ENCODE peak calls at places on chromosomes 7 and 10, in seven cellular contexts. U, S, Z, P, B, R and F are unnamed samples.

GRCh38 chr7:1567082-1567771 is 2.6 kb downstream of the PSMG3 start:
- DNase-seq in R (no peak), S (no peak), U (peak), Z (no peak), B (no peak), P (no peak), F (peak)

GRCh38 chr7:50221028-50221427 is 83.5 kb upstream of the IKZF1 start:
- DNase-seq in Z (no peak), R (no peak), S (no peak), B (no peak), U (no peak), P (no peak), F (no peak)

GRCh38 chr7:156475666-156476065 is 164.9 kb upstream of the RNF32 start:
- DNase-seq in B (no peak), R (no peak), S (no peak), Z (no peak), U (peak), P (no peak), F (no peak)

GRCh38 chr10:32941357-32941756 is 16.7 kb downstream of the ITGB1 start:
- DNase-seq in P (no peak), Z (no peak), U (peak), R (no peak), B (no peak), S (no peak), F (no peak)

GRCh38 chr10:119541046-119541445 is 1.5 kb downstream of the RGS10 start:
- DNase-seq in R (no peak), B (no peak), U (peak), P (no peak), Z (no peak), S (no peak), F (no peak)

GRCh38 chr7:107638594-107638993 is 22.0 kb upstream of the SLC26A4 start:
- DNase-seq in R (no peak), P (no peak), B (no peak), Z (no peak), S (no peak), U (no peak), F (no peak)

GRCh38 chr7:92246363-92247101 is 758 bp downstream of the ANKIB1 start:
- DNase-seq in B (peak), U (peak), Z (peak), S (peak), P (no peak), R (peak), F (peak)

GRCh38 chr10:60511823-60512222 is 122.1 kb upstream of the ANK3 start:
- DNase-seq in B (no peak), R (no peak), P (no peak), Z (no peak), U (no peak), S (no peak), F (no peak)

GRCh38 chr7:120554960-120555571 is 282.1 kb downstream of the KCND2 start:
- DNase-seq in S (peak), B (peak), U (peak), Z (peak), P (no peak), R (no peak), F (peak)

GRCh38 chr10:96512997-96513685 is 585 bp downstream of the TLL2 start:
- DNase-seq in S (no peak), U (peak), R (peak), B (no peak), Z (no peak), P (peak), F (no peak)

GRCh38 chr10:124149681-124150080 is 56.3 kb upstream of the CHST15 start:
- DNase-seq in B (no peak), S (no peak), P (no peak), R (no peak), U (no peak), Z (peak), F (peak)

GRCh38 chr7:95427123-95427522 is 7.7 kb downstream of the PON2 start:
- DNase-seq in S (no peak), Z (no peak), B (peak), R (no peak), U (no peak), P (no peak), F (no peak)

GRCh38 chr10:31706921-31707571 is 221.6 kb downstream of the ARHGAP12 start:
- DNase-seq in B (no peak), U (peak), Z (no peak), P (peak), S (peak), R (no peak), F (no peak)